ENCODE peak calls at places on chromosomes 3 and 15, in eight cellular contexts. T is cardiac muscle cell; W is pancreas; Z is IMR-90; D is CD4-positive, CD25-positive, alpha-beta regulatory T cell; F is K562; R is naive thymus-derived CD4-positive, alpha-beta T cell; I is ascending aorta. A is an unnamed sample.

GRCh38 chr3:21417991-21418390 is 333.0 kb downstream of the ZNF385D start:
- DNase-seq in W (no peak), Z (no peak), T (no peak), I (no peak), F (no peak), D (no peak), R (no peak), A (no peak)

GRCh38 chr3:38008191-38008701 is 17.7 kb downstream of the VILL start:
- DNase-seq in Z (no peak), R (no peak), I (no peak), F (no peak), D (no peak), W (no peak), T (no peak), A (peak; percentile 36)

GRCh38 chr3:169760479-169760878 is 4.4 kb downstream of the TERC start:
- DNase-seq in F (peak; percentile 33), I (no peak), D (no peak), Z (peak; percentile 53), T (no peak), W (no peak), R (no peak), A (no peak)

GRCh38 chr3:168914662-168915061 is 748.9 kb downstream of the MECOM start:
- DNase-seq in D (no peak), T (no peak), I (no peak), R (no peak), Z (peak; percentile 6), W (no peak), F (no peak), A (no peak)

GRCh38 chr3:149055575-149055974 is 30.8 kb downstream of the HLTF start:
- DNase-seq in F (no peak), R (no peak), T (no peak), Z (no peak), W (no peak), D (no peak), I (no peak), A (no peak)

GRCh38 chr15:93270937-93271472 is 182.0 kb upstream of the RGMA start:
- DNase-seq in W (no peak), Z (no peak), I (no peak), R (no peak), F (no peak), D (no peak), T (no peak), A (no peak)

GRCh38 chr3:115022835-115023398 is 124.2 kb downstream of the ZBTB20 start:
- DNase-seq in Z (peak; percentile 12), W (no peak), F (no peak), R (no peak), I (no peak), D (no peak), T (no peak), A (no peak)

GRCh38 chr3:111846717-111847116 is 12.3 kb upstream of the PHLDB2 start:
- DNase-seq in Z (peak; percentile 91), F (no peak), W (no peak), D (no peak), I (no peak), T (no peak), R (no peak), A (no peak)

GRCh38 chr3:53166206-53166605 is 5.2 kb downstream of the PRKCD start:
- DNase-seq in R (no peak), I (no peak), F (no peak), W (no peak), Z (no peak), T (no peak), D (no peak), A (no peak)

GRCh38 chr15:99238849-99239248 is 10.5 kb downstream of the TTC23 start:
- DNase-seq in F (no peak), W (no peak), R (no peak), I (no peak), D (no peak), T (no peak), Z (no peak), A (no peak)

GRCh38 chr15:31338879-31339557 is 12.4 kb downstream of the KLF13 start:
- DNase-seq in T (peak; percentile 34), D (no peak), I (no peak), F (no peak), R (no peak), Z (peak; percentile 79), W (no peak), A (peak; percentile 87)

GRCh38 chr15:77026501-77027110 is 31.7 kb downstream of the PSTPIP1 start:
- DNase-seq in T (peak; percentile 44), D (no peak), W (peak; percentile 48), F (no peak), Z (no peak), I (no peak), R (no peak), A (no peak)

GRCh38 chr3:76487446-76487845 is 552.5 kb upstream of the ROBO2 start:
- DNase-seq in W (no peak), D (no peak), I (no peak), Z (peak; percentile 85), T (no peak), F (no peak), R (no peak), A (no peak)

GRCh38 chr3:159620281-159620680 is 368.4 kb upstream of the IL12A start:
- DNase-seq in Z (no peak), W (no peak), I (no peak), T (no peak), R (no peak), D (no peak), F (no peak), A (no peak)

GRCh38 chr3:185983495-185984141 is 45.8 kb upstream of the TRA2B start:
- DNase-seq in Z (peak; percentile 62), I (no peak), D (peak; percentile 50), F (peak; percentile 87), T (peak; percentile 86), R (peak; percentile 55), W (peak; percentile 74), A (peak; percentile 70)

GRCh38 chr3:105802073-105802706 is 66.6 kb downstream of the CBLB start:
- DNase-seq in I (no peak), T (no peak), Z (no peak), R (no peak), W (no peak), F (no peak), D (no peak), A (no peak)
- H3K4me1 ChIP-seq in I (no peaks in the 10 kb centered on the region), T (no peaks in the 10 kb centered on the region), Z (peaks cover 2% of the 10 kb centered on the region), R (peaks cover 19% of the 10 kb centered on the region), W (no peaks in the 10 kb centered on the region), F (no peaks in the 10 kb centered on the region), D (peaks cover 30% of the 10 kb centered on the region), A (peaks cover 19% of the 10 kb centered on the region)

GRCh38 chr3:152331975-152332374 is 63.2 kb downstream of the MBNL1 start:
- DNase-seq in I (no peak), R (no peak), W (no peak), T (no peak), Z (peak; percentile 34), F (no peak), D (no peak), A (no peak)

GRCh38 chr3:152331018-152331541 is 62.4 kb downstream of the MBNL1 start:
- DNase-seq in F (no peak), R (no peak), W (no peak), D (no peak), Z (peak; percentile 93), I (no peak), T (no peak), A (no peak)

GRCh38 chr3:152330565-152330964 is 61.8 kb downstream of the MBNL1 start:
- DNase-seq in D (no peak), Z (no peak), I (no peak), W (no peak), F (no peak), R (no peak), T (no peak), A (no peak)

GRCh38 chr3:152325136-152325535 is 56.4 kb downstream of the MBNL1 start:
- DNase-seq in Z (no peak), R (no peak), I (no peak), W (no peak), D (no peak), F (no peak), T (no peak), A (no peak)

DNA sequence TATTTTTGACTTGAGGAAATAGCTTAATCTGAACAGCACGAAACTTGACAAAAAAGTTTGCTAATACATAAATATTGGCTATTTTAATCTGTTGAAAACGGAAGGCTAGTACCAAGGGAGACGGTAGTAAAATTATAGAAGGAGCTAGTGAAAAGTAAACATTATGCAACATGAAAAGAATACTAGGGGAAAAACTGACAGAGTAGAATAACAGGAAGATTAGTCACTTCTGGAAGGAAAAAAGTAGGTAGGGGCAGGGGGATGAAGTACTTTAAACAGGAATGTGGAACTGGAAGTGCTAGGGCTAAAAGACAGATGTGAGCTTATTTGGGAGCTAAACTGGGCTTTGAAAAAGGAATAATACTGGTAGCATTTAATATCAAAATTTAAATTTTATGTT is 60.1 kb downstream of the MBNL1 start:
- DNase-seq in I (no peak), W (no peak), F (no peak), T (no peak), R (no peak), Z (peak; percentile 88), D (no peak), A (no peak)
- H3K4me3 ChIP-seq in I (no peak overlapping the region), W (no peak overlapping the region), F (no peak overlapping the region), T (no peak overlapping the region), R (no peak overlapping the region), Z (no peak overlapping the region), D (peak overlapping the region; percentile 38), A (peak overlapping the region; percentile 4)

DNA sequence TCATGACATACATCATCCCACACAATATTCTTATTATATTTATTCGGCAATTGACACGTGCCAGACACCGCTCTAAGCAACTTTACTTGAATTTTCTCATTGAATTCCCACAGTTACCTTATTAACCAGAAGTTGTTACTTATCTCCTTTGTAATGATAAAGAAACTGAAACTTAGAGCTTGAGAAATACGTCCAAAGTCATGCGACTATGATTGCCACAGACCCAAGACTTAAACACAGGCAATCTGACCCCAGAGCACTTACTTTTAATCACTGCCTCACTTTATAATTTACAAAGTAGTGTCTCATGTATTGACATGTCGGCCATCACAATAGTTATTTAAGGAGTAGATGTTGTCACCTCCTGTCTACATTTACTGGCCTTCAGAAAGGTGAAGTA is 64.7 kb downstream of the ATP13A4 start:
- DNase-seq in Z (no peak), D (peak; percentile 1), I (no peak), R (no peak), T (no peak), W (no peak), F (no peak), A (no peak)
- H3K27me3 ChIP-seq in Z (no peaks in the 10 kb centered on the region), D (no peaks in the 10 kb centered on the region), I (no peaks in the 10 kb centered on the region), R (no peaks in the 10 kb centered on the region), T (no peaks in the 10 kb centered on the region), W (no peaks in the 10 kb centered on the region), F (no peaks in the 10 kb centered on the region), A (no peaks in the 10 kb centered on the region)

DNA sequence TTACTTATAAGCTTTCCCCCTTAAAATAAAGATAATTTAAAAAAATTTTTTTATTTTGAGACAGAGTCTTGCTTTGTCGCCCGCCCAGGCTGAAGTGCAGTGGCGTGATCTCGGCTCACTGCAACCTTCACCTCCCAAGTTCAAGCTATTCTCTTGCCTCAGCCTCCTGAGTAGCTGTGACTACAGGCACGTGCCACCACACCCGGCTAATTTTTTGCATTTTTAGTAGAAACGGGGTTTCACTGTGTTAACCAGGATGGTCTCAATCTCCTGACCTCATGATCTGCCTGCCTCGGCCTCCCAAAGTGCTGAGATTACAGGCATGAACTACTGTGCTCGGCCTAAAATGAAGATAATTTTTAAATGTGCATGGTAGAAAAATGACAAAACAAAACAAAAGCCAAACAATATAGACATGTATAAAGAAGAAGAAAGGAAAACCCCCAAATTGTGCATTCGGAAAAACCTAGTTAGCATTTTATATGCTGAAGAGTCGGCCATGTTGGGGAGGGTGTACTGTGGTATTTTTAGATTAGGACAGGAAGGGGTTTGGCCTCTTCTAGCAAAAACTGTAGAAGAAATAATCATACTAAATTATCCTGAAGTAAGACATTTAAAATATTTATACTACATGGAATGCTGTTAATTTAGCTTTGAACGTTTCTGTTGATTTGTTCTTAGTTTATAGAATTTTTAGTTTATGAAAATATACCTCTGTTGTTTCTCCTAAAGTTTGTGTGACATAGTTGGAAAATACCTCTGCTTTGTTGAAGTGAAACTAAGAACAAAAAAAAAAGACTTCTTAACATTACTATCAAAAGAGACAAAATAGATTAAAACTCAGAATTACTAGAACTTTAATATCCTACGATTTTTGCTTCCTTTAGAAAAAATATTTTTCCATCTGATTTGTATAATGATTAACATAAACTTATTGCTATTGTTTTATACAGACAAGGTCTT is 7.4 kb downstream of the APPL1 start:
- DNase-seq in Z (no peak), W (no peak), F (no peak), D (no peak), R (no peak), T (no peak), I (no peak), A (no peak)
- H3K4me1 ChIP-seq in Z (no peaks in the 10 kb centered on the region), W (peaks cover under 1% of the 10 kb centered on the region), F (no peaks in the 10 kb centered on the region), D (no peaks in the 10 kb centered on the region), R (peaks cover 3% of the 10 kb centered on the region), T (no peaks in the 10 kb centered on the region), I (peaks cover 1% of the 10 kb centered on the region), A (peaks cover 11% of the 10 kb centered on the region)